ENCODE peak calls at places on chromosomes 12 and 14, in five cellular contexts. R is stimulated activated CD8-positive, alpha-beta memory T cell treated with anti-CD3 and anti-CD28 coated beads, Interleukin-7, amount 100 ng/mL, for 1 hour; H is SW480; W is naive thymus-derived CD8-positive, alpha-beta T cell; D is iPS-NIHi11. B is an unnamed sample.

GRCh38 chr12:9881988-9882387 is 699 bp downstream of the KLRF2 start:
- DNase-seq in R (no peak), D (no peak), H (no peak), W (no peak), B (no peak)

GRCh38 chr12:127169321-127170270 is 1097.4 kb upstream of the TMEM132C start:
- DNase-seq in D (no peak), H (no peak), R (no peak), W (no peak), B (peak)

GRCh38 chr12:70332236-70332635 is 33.9 kb upstream of the KCNMB4 start:
- DNase-seq in W (no peak), D (no peak), R (no peak), H (no peak), B (no peak)

GRCh38 chr12:118119449-118119879 is 15.7 kb upstream of the VSIG10 start:
- DNase-seq in H (no peak), R (no peak), D (peak), W (no peak), B (no peak)

GRCh38 chr14:59275668-59276067 is 87.2 kb downstream of the DAAM1 start:
- DNase-seq in R (no peak), H (peak), D (no peak), W (no peak), B (peak)

GRCh38 chr14:35927727-35928126 is 101.6 kb downstream of the BRMS1L start:
- DNase-seq in H (peak), D (no peak), R (no peak), W (no peak), B (no peak)

GRCh38 chr12:42652048-42652447 is 62.5 kb upstream of the PRICKLE1 start:
- DNase-seq in W (no peak), D (no peak), H (peak), R (no peak), B (no peak)

GRCh38 chr12:80712866-80713265 is 3.8 kb upstream of the MYF5 start:
- DNase-seq in W (no peak), R (no peak), D (no peak), H (no peak), B (no peak)

GRCh38 chr12:96409734-96410133 is 9.5 kb upstream of the CDK17 start:
- DNase-seq in R (no peak), D (no peak), H (no peak), W (no peak), B (no peak)

GRCh38 chr12:121712462-121713256 is at the start of gene TMEM120B:
- DNase-seq in R (peak), H (peak), D (peak), W (peak), B (no peak)

GRCh38 chr14:101475468-101476257 is 85.6 kb upstream of the DIO3 start:
- DNase-seq in R (no peak), W (no peak), D (no peak), H (no peak), B (peak)

GRCh38 chr12:15304296-15304695 is 18.0 kb upstream of the PTPRO start:
- DNase-seq in R (no peak), H (no peak), W (no peak), D (no peak), B (no peak)

GRCh38 chr14:79583738-79584405 is 627.4 kb downstream of the DIO2 start:
- DNase-seq in H (no peak), W (no peak), R (no peak), D (no peak), B (peak)

GRCh38 chr14:47822326-47822725 is 146.9 kb upstream of the MDGA2 start:
- DNase-seq in W (no peak), R (no peak), D (no peak), H (no peak), B (no peak)

GRCh38 chr12:101931498-101932326 is 54.3 kb downstream of the DRAM1 start:
- DNase-seq in H (no peak), R (no peak), D (no peak), W (no peak), B (no peak)

GRCh38 chr12:2291182-2291832 is 238.5 kb downstream of the CACNA1C start:
- DNase-seq in W (no peak), R (no peak), H (peak), D (peak), B (no peak)

GRCh38 chr14:60573943-60574496 is 65.1 kb downstream of the SIX6 start:
- DNase-seq in H (no peak), R (no peak), D (no peak), W (no peak), B (no peak)

GRCh38 chr12:70463997-70464396 is 97.9 kb downstream of the KCNMB4 start:
- DNase-seq in H (no peak), D (no peak), R (no peak), W (no peak), B (no peak)

GRCh38 chr14:26794731-26795130 is 196.9 kb upstream of the NOVA1 start:
- DNase-seq in R (no peak), H (no peak), W (no peak), D (no peak), B (peak)

GRCh38 chr14:99427632-99428315 is 52.9 kb downstream of the SETD3 start:
- DNase-seq in D (no peak), W (no peak), R (no peak), H (no peak), B (peak)

GRCh38 chr12:101044512-101045074 is 165.4 kb downstream of the SLC5A8 start:
- DNase-seq in R (no peak), H (no peak), W (no peak), D (no peak), B (no peak)

GRCh38 chr12:26523708-26524150 is 309.3 kb downstream of the ITPR2 start:
- DNase-seq in D (peak), R (no peak), W (no peak), H (no peak), B (peak)

GRCh38 chr14:20683125-20683895 is 1.1 kb upstream of the RNASE4 start:
- DNase-seq in H (peak), D (peak), R (peak), W (peak), B (peak)

GRCh38 chr12:111034148-111034910 is 114.0 kb upstream of the MYL2 start:
- DNase-seq in R (no peak), D (peak), H (no peak), W (no peak), B (no peak)

GRCh38 chr12:66048843-66049537 is 81.6 kb downstream of the LLPH start:
- DNase-seq in R (no peak), W (no peak), H (no peak), D (no peak), B (no peak)

GRCh38 chr14:101235042-101235871 is 326.0 kb upstream of the DIO3 start:
- DNase-seq in W (no peak), R (no peak), D (peak), H (peak), B (peak)

GRCh38 chr14:51621654-51622053 is 30.1 kb upstream of the FRMD6 start:
- DNase-seq in D (no peak), R (no peak), W (no peak), H (no peak), B (no peak)

GRCh38 chr12:113214938-113215400 is 6.3 kb upstream of the TPCN1 start:
- DNase-seq in H (peak), W (no peak), D (no peak), R (no peak), B (peak)

GRCh38 chr12:118641249-118641648 is 264.9 kb downstream of the SUDS3 start:
- DNase-seq in D (no peak), W (no peak), H (no peak), R (no peak), B (no peak)

GRCh38 chr12:109731231-109731731 is 17.7 kb downstream of the FAM222A start:
- DNase-seq in H (no peak), W (no peak), R (no peak), D (no peak), B (no peak)

GRCh38 chr14:91068642-91069041 is 8.2 kb upstream of the RPS6KA5 start:
- DNase-seq in D (no peak), W (no peak), H (no peak), R (no peak), B (no peak)

GRCh38 chr12:59115526-59115925 is 195.2 kb upstream of the LRIG3 start:
- DNase-seq in W (no peak), R (no peak), D (no peak), H (no peak), B (peak)

GRCh38 chr14:61254803-61255526 is 26.2 kb downstream of the TMEM30B start:
- DNase-seq in D (no peak), H (no peak), W (no peak), R (no peak), B (no peak)

GRCh38 chr12:50082644-50083043 is 2.5 kb upstream of the SMARCD1 start:
- DNase-seq in R (no peak), H (no peak), D (no peak), W (no peak), B (no peak)

B was measured in GM04504.